ENCODE peak calls at places on chromosomes 2 and 18, in seven cellular contexts. S is astrocyte of the spinal cord, J is neural progenitor cell, N is AG04450, I is BE2C, R is sigmoid colon, C is uterus. O is an unnamed sample.

GRCh38 chr18:3653263-3653858 is 203.4 kb downstream of the TGIF1 start:
- DNase-seq in S (no peak), N (no peak), R (no peak), I (no peak), C (no peak), J (no peak), O (peak)

GRCh38 chr18:34397286-34397896 is 172.7 kb upstream of the NOL4 start:
- DNase-seq in N (no peak), R (no peak), I (no peak), J (no peak), S (no peak), C (no peak), O (no peak)

GRCh38 chr18:49961271-49961670 is 147.9 kb upstream of the ACAA2 start:
- DNase-seq in S (no peak), I (no peak), N (no peak), J (no peak), C (no peak), R (no peak), O (no peak)

GRCh38 chr2:239159476-239159911 is 241.3 kb downstream of the HDAC4 start:
- DNase-seq in J (no peak), I (no peak), R (peak), S (no peak), C (no peak), N (no peak), O (no peak)

GRCh38 chr2:101630224-101630949 is 67.1 kb upstream of the MAP4K4 start:
- DNase-seq in N (no peak), I (no peak), S (no peak), R (no peak), C (no peak), J (no peak), O (peak)

GRCh38 chr2:10242998-10243925 is 59.4 kb upstream of the HPCAL1 start:
- DNase-seq in C (no peak), I (no peak), R (peak), N (no peak), S (no peak), J (no peak), O (no peak)

GRCh38 chr2:8252997-8253694 is 428.7 kb upstream of the ID2 start:
- DNase-seq in I (no peak), J (peak), N (no peak), C (no peak), S (no peak), R (no peak), O (no peak)

GRCh38 chr2:105261061-105261460 is 19.5 kb downstream of the GPR45 start:
- DNase-seq in S (peak), C (peak), I (no peak), R (peak), J (no peak), N (peak), O (no peak)

GRCh38 chr2:189885368-189885767 is 101.1 kb downstream of the PMS1 start:
- DNase-seq in R (no peak), J (no peak), C (no peak), S (no peak), I (no peak), N (no peak), O (no peak)

GRCh38 chr2:144513388-144514100 is 6.4 kb downstream of the ZEB2 start:
- DNase-seq in J (peak), I (no peak), N (no peak), R (no peak), S (peak), C (no peak), O (no peak)

GRCh38 chr2:205461678-205462665 is 220.3 kb upstream of the NRP2 start:
- DNase-seq in N (no peak), S (no peak), I (no peak), C (no peak), J (no peak), R (no peak), O (no peak)

GRCh38 chr2:86295071-86295470 is 42.4 kb downstream of the REEP1 start:
- DNase-seq in R (no peak), C (no peak), J (no peak), N (no peak), I (no peak), S (no peak), O (no peak)

GRCh38 chr18:79576686-79577351 is 102.8 kb upstream of the CTDP1 start:
- DNase-seq in J (no peak), R (peak), I (no peak), C (peak), N (no peak), S (peak), O (no peak)

GRCh38 chr2:234955091-234955511 is 3.3 kb downstream of the SH3BP4 start:
- DNase-seq in I (no peak), C (no peak), S (no peak), R (peak), J (peak), N (no peak), O (no peak)

GRCh38 chr2:85748948-85749875 is 4.6 kb upstream of the ATOH8 start:
- DNase-seq in I (no peak), S (no peak), N (no peak), C (no peak), R (no peak), J (no peak), O (no peak)

GRCh38 chr2:69789762-69790600 is 39.5 kb upstream of the GMCL1 start:
- DNase-seq in C (no peak), N (no peak), R (no peak), J (no peak), I (no peak), S (peak), O (no peak)

GRCh38 chr2:144509001-144509545 is 10.8 kb downstream of the ZEB2 start:
- DNase-seq in I (no peak), R (no peak), J (peak), C (no peak), N (no peak), S (peak), O (no peak)

GRCh38 chr2:201886504-201886903 is 80.2 kb downstream of the CDK15 start:
- DNase-seq in S (peak), R (no peak), N (no peak), C (no peak), J (no peak), I (no peak), O (peak)

GRCh38 chr18:31720867-31721266 is 36.5 kb upstream of the B4GALT6 start:
- DNase-seq in R (no peak), J (no peak), I (no peak), C (no peak), S (no peak), N (no peak), O (no peak)

GRCh38 chr2:10002087-10002486 is 41.3 kb upstream of the KLF11 start:
- DNase-seq in S (no peak), I (no peak), C (no peak), J (no peak), N (no peak), R (no peak), O (no peak)

GRCh38 chr2:40797115-40797514 is 345.2 kb upstream of the SLC8A1 start:
- DNase-seq in S (peak), R (no peak), J (no peak), C (no peak), I (no peak), N (no peak), O (no peak)

GRCh38 chr2:174593574-174594203 is 3.9 kb downstream of the WIPF1 start:
- DNase-seq in I (no peak), R (no peak), C (no peak), J (peak), S (peak), N (no peak), O (no peak)

GRCh38 chr18:25349926-25350560 is 1.9 kb downstream of the ZNF521 start:
- DNase-seq in R (peak), I (no peak), S (peak), N (no peak), J (peak), C (peak), O (no peak)

GRCh38 chr18:25351280-25351772 is 640 bp downstream of the ZNF521 start:
- DNase-seq in J (peak), I (no peak), R (no peak), N (no peak), C (no peak), S (peak), O (no peak)

GRCh38 chr18:25349131-25349925 is 2.6 kb downstream of the ZNF521 start:
- DNase-seq in R (peak), J (peak), S (peak), I (no peak), C (peak), N (peak), O (no peak)

GRCh38 chr18:25350561-25351201 is 1.3 kb downstream of the ZNF521 start:
- DNase-seq in N (peak), R (peak), I (no peak), S (peak), J (peak), C (peak), O (no peak)

GRCh38 chr18:25348361-25349130 is 3.4 kb downstream of the ZNF521 start:
- DNase-seq in R (no peak), J (no peak), S (no peak), N (no peak), I (no peak), C (no peak), O (no peak)
- H3K4me3 ChIP-seq in R (peak), J (peak), S (peak), N (peak), I (no peak), C (peak), O (no peak)

DNA sequence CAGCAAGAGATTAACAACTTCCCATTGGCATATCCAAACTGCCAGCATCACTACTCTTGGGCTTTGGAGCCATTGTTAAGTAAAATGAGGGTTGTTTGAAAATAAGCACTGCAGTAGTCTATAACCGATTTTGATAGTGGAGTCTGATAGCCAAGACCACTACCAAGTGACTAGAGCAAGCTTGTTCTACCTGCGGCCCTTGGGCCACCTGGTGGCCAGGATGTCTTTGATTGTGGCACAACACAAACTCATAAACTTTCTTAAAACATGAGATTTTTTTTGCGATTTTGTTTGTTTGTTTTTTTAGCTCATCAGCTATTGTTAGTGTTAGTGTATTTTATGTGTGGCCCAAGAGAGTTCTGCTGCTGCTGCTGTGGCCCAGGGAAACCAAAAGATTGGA is 11.0 kb downstream of the UBE2E3 start:
- DNase-seq in C (no peak), J (no peak), N (no peak), S (no peak), R (no peak), I (no peak), O (no peak)
- TF ChIP-seq CTCF in C (no peak), J (peak), N (no peak), S (peak), R (no peak), I (peak), O (peak)

GRCh38 chr2:88549616-88550292 is 77.5 kb downstream of the EIF2AK3 start:
- DNase-seq in I (peak), R (no peak), C (no peak), S (no peak), J (peak), N (no peak), O (no peak)
- H3K4me3 ChIP-seq in I (peak), R (no peak), C (no peak), S (peak), J (peak), N (peak), O (no peak)

DNA sequence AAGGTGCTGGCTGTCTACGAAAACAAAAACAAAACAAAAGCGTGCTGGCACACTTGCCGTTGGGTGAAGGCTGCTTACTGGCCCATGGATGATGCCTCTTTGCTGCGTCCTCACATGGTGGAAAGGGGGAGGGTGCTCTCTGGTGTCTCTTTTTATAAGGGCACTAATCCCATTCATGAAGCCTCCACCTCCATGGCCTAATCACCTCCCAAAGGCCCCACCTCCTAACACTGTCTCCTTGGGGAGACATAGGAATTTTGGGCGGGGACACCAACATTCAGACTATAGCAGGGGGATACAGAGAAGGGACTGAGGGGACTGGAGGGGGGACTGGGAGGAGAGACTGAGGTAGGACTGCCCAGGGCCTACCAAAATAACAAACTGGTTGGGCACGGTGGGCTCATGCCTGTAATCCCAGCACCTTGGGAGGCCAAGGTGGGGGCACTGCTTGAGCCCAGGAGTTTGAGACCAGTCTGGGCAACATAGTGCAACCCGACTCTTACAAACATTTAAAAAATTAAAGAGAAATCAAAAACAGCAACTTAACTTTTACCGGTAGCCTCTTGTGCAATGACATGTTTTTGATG is 14.5 kb downstream of the PTMA start:
- DNase-seq in N (no peak), R (peak), I (no peak), C (no peak), S (no peak), J (peak), O (no peak)
- TF ChIP-seq CTCF in N (no peak), R (no peak), I (no peak), C (no peak), S (no peak), J (no peak), O (no peak)

DNA sequence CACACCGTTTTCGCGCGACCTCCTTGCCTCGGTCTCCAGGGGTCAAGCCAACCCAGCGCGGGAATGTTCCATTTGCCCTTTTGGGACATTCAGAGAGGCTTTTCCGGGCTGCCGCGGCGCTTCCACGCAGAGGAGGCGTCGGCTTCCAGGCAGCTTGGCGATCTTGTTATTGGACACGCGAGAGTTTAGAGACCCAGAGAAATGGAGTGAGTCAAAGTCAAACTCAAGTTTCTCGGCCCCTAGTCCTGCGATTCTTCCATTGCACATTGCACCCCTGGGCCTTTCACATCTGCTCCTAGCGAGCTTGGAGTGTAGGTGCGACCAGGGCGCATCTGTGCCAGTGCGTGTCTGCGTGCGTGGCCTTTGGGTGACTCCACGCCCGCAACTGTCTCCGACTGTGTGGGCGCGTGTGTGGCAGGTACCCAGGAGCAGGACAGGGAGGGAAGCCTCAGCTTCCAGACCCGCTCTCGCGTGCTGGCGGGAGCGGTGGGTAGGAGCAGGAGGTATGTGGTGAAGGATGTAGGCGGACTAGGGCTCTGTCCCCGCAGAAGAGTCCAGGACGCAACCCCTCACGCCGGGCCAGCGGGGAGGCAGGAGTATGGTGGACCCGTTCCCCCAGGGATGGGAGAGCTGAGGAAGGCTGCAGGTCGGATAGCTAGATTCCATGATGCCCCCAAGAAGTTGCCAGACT is 13.5 kb downstream of the SIX3 start:
- DNase-seq in J (peak), N (no peak), I (no peak), C (no peak), R (no peak), S (no peak), O (no peak)
- H3K4me3 ChIP-seq in J (peak), N (peak), I (peak), C (no peak), R (peak), S (no peak), O (peak)

DNA sequence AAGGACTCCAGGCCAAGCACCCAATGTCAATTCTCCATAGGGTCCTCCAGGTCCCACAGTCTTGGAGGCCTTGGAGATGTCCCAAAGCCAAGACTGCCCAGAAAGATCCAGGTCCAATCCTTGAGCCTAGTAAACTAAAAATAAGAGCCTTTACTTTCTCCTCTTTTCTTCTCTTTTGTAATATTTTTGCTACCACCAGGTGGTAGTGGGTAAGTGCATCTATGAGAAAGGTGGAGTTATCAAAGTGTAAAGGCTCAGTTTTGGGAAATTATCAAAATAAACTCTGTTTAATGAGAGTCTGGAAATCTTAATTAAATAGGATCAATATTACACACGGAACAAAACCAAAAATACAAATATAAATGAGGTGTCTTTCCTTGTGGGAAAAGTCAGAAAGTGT is 276.4 kb downstream of the ALK start:
- DNase-seq in I (no peak), N (no peak), J (no peak), C (no peak), S (no peak), R (no peak), O (no peak)
- TF ChIP-seq CTCF in I (peak), N (peak), J (no peak), C (no peak), S (no peak), R (no peak), O (no peak)

GRCh38 chr18:61334491-61334850 is 1.2 kb downstream of the CDH20 start:
- DNase-seq in J (no peak), S (no peak), N (no peak), C (no peak), R (no peak), I (no peak), O (no peak)
- H3K4me3 ChIP-seq in J (peak), S (peak), N (no peak), C (no peak), R (peak), I (no peak), O (no peak)

O was measured in PC-9.